ENCODE peak calls at places on chromosomes 5 and 9, in six cellular contexts. U is colonic mucosa; F is CD8-positive, alpha-beta T cell; Q is right cardiac atrium; O is upper lobe of right lung; N is AG04450. D is an unnamed sample.

GRCh38 chr9:137129089-137129455 is 9.9 kb upstream of the GRIN1 start:
- DNase-seq in U (peak), F (peak), Q (peak), O (no peak), N (no peak), D (no peak)

GRCh38 chr5:31824886-31825774 is 186.2 kb downstream of the PDZD2 start:
- DNase-seq in U (peak), F (peak), Q (no peak), O (no peak), N (peak), D (no peak)

GRCh38 chr9:29750062-29750461 is 2176.8 kb upstream of the C9orf72 start:
- DNase-seq in U (no peak), F (no peak), Q (no peak), O (no peak), N (no peak), D (no peak)

GRCh38 chr9:137069508-137070071 is 767 bp downstream of the SAPCD2 start:
- DNase-seq in U (no peak), F (no peak), Q (peak), O (peak), N (no peak), D (no peak)

GRCh38 chr5:41270423-41271251 is 57.3 kb upstream of the C6 start:
- DNase-seq in U (peak), F (no peak), Q (no peak), O (no peak), N (peak), D (no peak)

GRCh38 chr5:149060325-149060724 is 2.5 kb downstream of the SH3TC2 start:
- DNase-seq in U (peak), F (no peak), Q (peak), O (no peak), N (no peak), D (no peak)

GRCh38 chr9:137333016-137333726 is 31.1 kb upstream of the NRARP start:
- DNase-seq in U (no peak), F (no peak), Q (no peak), O (no peak), N (no peak), D (no peak)

GRCh38 chr5:137137013-137137632 is 362.0 kb downstream of the SPOCK1 start:
- DNase-seq in U (no peak), F (no peak), Q (no peak), O (no peak), N (no peak), D (no peak)

GRCh38 chr9:72025956-72026355 is 34.5 kb downstream of the C9orf57 start:
- DNase-seq in U (no peak), F (no peak), Q (no peak), O (no peak), N (no peak), D (peak)

GRCh38 chr5:38994329-38994927 is 79.8 kb downstream of the RICTOR start:
- DNase-seq in U (peak), F (peak), Q (no peak), O (no peak), N (peak), D (no peak)

GRCh38 chr5:36416605-36417004 is 114.9 kb upstream of the RANBP3L start:
- DNase-seq in U (no peak), F (no peak), Q (no peak), O (no peak), N (no peak), D (no peak)

GRCh38 chr5:123090641-123091257 is 1.7 kb downstream of the PRDM6 start:
- DNase-seq in U (no peak), F (no peak), Q (no peak), O (no peak), N (no peak), D (no peak)

GRCh38 chr5:118778951-118779350 is 209.4 kb downstream of the DTWD2 start:
- DNase-seq in U (no peak), F (no peak), Q (no peak), O (no peak), N (no peak), D (no peak)

GRCh38 chr5:134008257-134008749 is 3.5 kb upstream of the VDAC1 start:
- DNase-seq in U (no peak), F (no peak), Q (no peak), O (no peak), N (no peak), D (no peak)
- H3K27ac ChIP-seq in U (no peak), F (no peak), Q (no peak), O (no peak), N (no peak), D (no peak)

GRCh38 chr5:79236364-79236969 is 536 bp downstream of the JMY start:
- DNase-seq in U (peak), F (peak), Q (peak), O (peak), N (no peak), D (no peak)

GRCh38 chr5:79240561-79240960 is 4.6 kb downstream of the JMY start:
- DNase-seq in U (no peak), F (no peak), Q (no peak), O (no peak), N (no peak), D (no peak)

GRCh38 chr5:79235578-79236363 is at the start of gene JMY:
- DNase-seq in U (peak), F (peak), Q (peak), O (peak), N (peak), D (no peak)

GRCh38 chr5:79236970-79237734 is 1.2 kb downstream of the JMY start:
- DNase-seq in U (peak), F (peak), Q (peak), O (peak), N (no peak), D (no peak)

GRCh38 chr5:79237735-79238560 is 2.0 kb downstream of the JMY start:
- DNase-seq in U (no peak), F (no peak), Q (no peak), O (no peak), N (no peak), D (no peak)
- H3K27ac ChIP-seq in U (peak), F (peak), Q (no peak), O (peak), N (no peak), D (peak)

GRCh38 chr9:33856247-33856646 is 39.3 kb downstream of the UBE2R2 start:
- DNase-seq in U (no peak), F (no peak), Q (no peak), O (no peak), N (no peak), D (no peak)

GRCh38 chr9:33858346-33858869 is 41.4 kb downstream of the UBE2R2 start:
- DNase-seq in U (no peak), F (no peak), Q (no peak), O (no peak), N (no peak), D (no peak)

GRCh38 chr9:33861917-33862453 is 45.0 kb downstream of the UBE2R2 start:
- DNase-seq in U (peak), F (no peak), Q (no peak), O (no peak), N (no peak), D (no peak)

GRCh38 chr9:33860200-33860871 is 43.4 kb downstream of the UBE2R2 start:
- DNase-seq in U (no peak), F (no peak), Q (no peak), O (no peak), N (no peak), D (no peak)
- H3K27ac ChIP-seq in U (no peak), F (no peak), Q (no peak), O (no peak), N (no peak), D (no peak)

DNA sequence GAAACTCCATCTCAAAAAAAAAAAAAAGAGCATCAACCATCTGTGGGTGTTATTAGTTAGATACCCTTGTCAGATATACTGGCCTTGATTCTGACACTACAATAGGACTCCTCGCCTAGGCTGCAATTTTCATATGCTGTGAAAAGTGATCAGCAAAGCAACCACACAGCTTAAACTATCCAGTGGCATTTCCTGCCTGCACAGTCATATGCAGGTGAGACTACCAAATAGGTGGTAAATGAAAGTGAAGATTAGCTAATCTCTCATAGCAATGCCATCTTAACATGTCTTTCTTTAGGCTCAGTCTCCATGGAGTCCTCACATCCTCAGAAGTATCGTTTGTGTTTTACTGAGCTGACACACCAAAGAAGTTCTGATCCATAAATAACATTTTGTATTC is 40.8 kb downstream of the GRAMD2B start:
- DNase-seq in U (no peak), F (no peak), Q (no peak), O (no peak), N (no peak), D (no peak)
- H3K27ac ChIP-seq in U (peak), F (no peak), Q (no peak), O (no peak), N (no peak), D (peak)

DNA sequence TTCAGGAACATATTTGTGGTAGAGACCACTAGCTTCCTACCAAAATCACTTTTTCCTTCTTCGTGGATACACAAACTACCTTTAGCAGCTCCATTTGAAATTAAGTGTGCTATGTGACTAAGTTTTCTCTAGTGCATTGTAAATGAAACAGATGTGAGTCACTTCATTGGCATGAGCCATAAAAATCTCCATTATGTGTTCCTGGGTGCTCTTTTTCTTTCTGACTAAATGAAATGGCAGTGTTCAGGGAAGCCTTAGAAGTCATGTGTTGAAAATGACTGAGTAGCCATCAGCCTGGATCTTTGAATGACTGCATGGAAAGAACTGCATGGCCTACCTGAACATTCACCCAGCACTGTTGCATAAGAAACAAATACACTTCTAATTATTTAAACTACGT is 107.9 kb downstream of the NDUFAF2 start:
- DNase-seq in U (no peak), F (no peak), Q (no peak), O (no peak), N (peak), D (peak)
- H3K27ac ChIP-seq in U (no peak), F (no peak), Q (no peak), O (no peak), N (no peak), D (peak)

GRCh38 chr5:132417461-132417860 is 48.0 kb downstream of the SLC22A5 start:
- DNase-seq in U (no peak), F (no peak), Q (no peak), O (no peak), N (no peak), D (no peak)

GRCh38 chr5:132416306-132417009 is 46.9 kb downstream of the SLC22A5 start:
- DNase-seq in U (no peak), F (no peak), Q (no peak), O (no peak), N (no peak), D (no peak)

GRCh38 chr5:132417010-132417439 is 47.5 kb downstream of the SLC22A5 start:
- DNase-seq in U (no peak), F (no peak), Q (no peak), O (no peak), N (no peak), D (no peak)

GRCh38 chr5:132413567-132413966 is 44.1 kb downstream of the SLC22A5 start:
- DNase-seq in U (no peak), F (no peak), Q (no peak), O (no peak), N (no peak), D (no peak)

DNA sequence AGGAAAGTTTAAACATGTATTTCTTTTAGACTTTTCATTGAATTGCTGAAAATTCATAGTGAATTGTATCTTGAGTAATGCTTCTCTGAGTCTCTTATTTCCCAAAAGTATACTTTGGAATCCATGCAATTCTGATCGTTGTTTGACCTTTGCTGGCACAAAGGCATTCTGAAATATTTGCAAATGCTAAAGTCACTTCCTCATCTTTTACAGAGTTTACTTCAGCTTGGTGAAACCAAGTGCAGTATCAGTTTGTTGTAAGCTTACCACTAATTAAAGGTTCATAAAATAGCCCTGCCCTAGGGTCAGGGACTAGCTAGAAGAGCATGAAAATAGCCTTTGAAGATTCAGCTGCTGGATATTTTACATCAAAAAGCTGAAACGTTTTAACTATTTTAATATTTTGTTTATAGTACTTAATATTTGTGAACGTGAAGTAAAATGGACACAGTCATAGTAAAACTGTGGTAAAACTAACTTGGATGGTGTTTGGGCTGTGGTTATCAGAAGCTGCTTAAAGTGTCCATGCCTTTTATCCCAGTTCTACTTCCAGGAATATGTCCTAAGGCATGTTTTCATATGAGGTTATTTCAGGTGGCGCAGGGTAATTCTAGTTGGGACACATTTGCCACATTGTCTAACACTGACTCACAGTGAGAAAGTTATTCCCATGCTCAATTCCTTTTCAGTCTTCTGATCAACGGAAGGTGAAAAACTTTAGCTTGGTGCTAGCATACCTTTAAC is 45.3 kb downstream of the SLC22A5 start:
- DNase-seq in U (no peak), F (no peak), Q (no peak), O (no peak), N (no peak), D (peak)
- H3K27ac ChIP-seq in U (peak), F (no peak), Q (no peak), O (peak), N (no peak), D (peak)